ENCODE peak calls at places on chromosomes 6 and 20, in eight cellular contexts. W is astrocyte, D is adrenal gland, F is transverse colon, H is heart left ventricle, S is A549, N is pancreas, R is cardiac muscle cell. I is an unnamed sample.

GRCh38 chr20:34364013-34364382 is 925 bp downstream of the ITCH start:
- DNase-seq in W (peak; percentile 35), D (peak; percentile 37), F (no peak), H (no peak), S (peak; percentile 48), N (no peak), R (peak; percentile 54), I (no peak)

GRCh38 chr6:41445268-41445667 is 100.9 kb upstream of the FOXP4 start:
- DNase-seq in W (peak; percentile 44), D (no peak), F (no peak), H (no peak), S (no peak), N (no peak), R (peak; percentile 69), I (no peak)

GRCh38 chr6:34305982-34306702 is 57.3 kb upstream of the SMIM29 start:
- DNase-seq in W (peak; percentile 64), D (no peak), F (no peak), H (peak; percentile 48), S (no peak), N (no peak), R (peak; percentile 81), I (no peak)

GRCh38 chr20:15890358-15890982 is 682.8 kb downstream of the KIF16B start:
- DNase-seq in W (no peak), D (no peak), F (no peak), H (no peak), S (no peak), N (no peak), R (no peak), I (no peak)

GRCh38 chr6:14211596-14211961 is 94.0 kb downstream of the CD83 start:
- DNase-seq in W (peak; percentile 18), D (peak; percentile 73), F (peak; percentile 53), H (peak; percentile 74), S (no peak), N (no peak), R (peak; percentile 61), I (peak; percentile 69)

GRCh38 chr6:148335582-148335981 is 7.1 kb upstream of the SASH1 start:
- DNase-seq in W (peak; percentile 80), D (no peak), F (no peak), H (no peak), S (peak; percentile 50), N (no peak), R (peak; percentile 35), I (no peak)

GRCh38 chr20:11231742-11232141 is 557.9 kb upstream of the JAG1 start:
- DNase-seq in W (no peak), D (no peak), F (no peak), H (no peak), S (no peak), N (no peak), R (no peak), I (no peak)

GRCh38 chr20:21808139-21808538 is 102.7 kb downstream of the PAX1 start:
- DNase-seq in W (no peak), D (no peak), F (no peak), H (no peak), S (no peak), N (no peak), R (no peak), I (no peak)

GRCh38 chr6:148272597-148272996 is 70.0 kb upstream of the SASH1 start:
- DNase-seq in W (no peak), D (no peak), F (no peak), H (no peak), S (no peak), N (no peak), R (peak; percentile 64), I (no peak)

GRCh38 chr20:40913224-40913821 is 115.3 kb upstream of the TOP1 start:
- DNase-seq in W (no peak), D (no peak), F (no peak), H (no peak), S (no peak), N (no peak), R (no peak), I (no peak)

GRCh38 chr6:141212296-141212695 is 920.4 kb upstream of the GJE1 start:
- DNase-seq in W (no peak), D (no peak), F (no peak), H (no peak), S (peak; percentile 3), N (no peak), R (no peak), I (no peak)

GRCh38 chr20:59040682-59041081 is 1.9 kb downstream of the PRELID3B start:
- DNase-seq in W (no peak), D (no peak), F (peak; percentile 33), H (no peak), S (no peak), N (no peak), R (no peak), I (no peak)

GRCh38 chr6:3023663-3024483 is 24.2 kb downstream of the NQO2 start:
- DNase-seq in W (peak; percentile 77), D (peak; percentile 96), F (peak; percentile 93), H (peak; percentile 98), S (peak; percentile 89), N (peak; percentile 79), R (peak; percentile 97), I (peak; percentile 92)

GRCh38 chr6:42696526-42697267 is 25.7 kb downstream of the PRPH2 start:
- DNase-seq in W (peak; percentile 72), D (peak; percentile 32), F (peak; percentile 18), H (no peak), S (no peak), N (no peak), R (peak; percentile 78), I (no peak)

GRCh38 chr6:17281100-17281496 is at the start of gene RBM24:
- DNase-seq in W (peak; percentile 69), D (peak; percentile 56), F (peak; percentile 82), H (peak; percentile 60), S (peak; percentile 82), N (peak; percentile 67), R (peak; percentile 78), I (peak; percentile 18)

GRCh38 chr20:3678893-3679720 is 2.7 kb downstream of the ADAM33 start:
- DNase-seq in W (no peak), D (no peak), F (no peak), H (no peak), S (no peak), N (no peak), R (no peak), I (no peak)

GRCh38 chr6:157312733-157313132 is 10.6 kb downstream of the TMEM242 start:
- DNase-seq in W (peak; percentile 12), D (no peak), F (no peak), H (no peak), S (no peak), N (no peak), R (no peak), I (no peak)

GRCh38 chr20:46674253-46675083 is 14.8 kb downstream of the TP53RK start:
- DNase-seq in W (no peak), D (no peak), F (no peak), H (no peak), S (no peak), N (no peak), R (no peak), I (no peak)

GRCh38 chr6:159715605-159716004 is 11.7 kb upstream of the WTAP start:
- DNase-seq in W (no peak), D (no peak), F (no peak), H (no peak), S (no peak), N (no peak), R (no peak), I (no peak)

GRCh38 chr6:150301871-150302800 is 66.7 kb upstream of the IYD start:
- DNase-seq in W (peak; percentile 82), D (no peak), F (no peak), H (no peak), S (peak; percentile 23), N (no peak), R (peak; percentile 57), I (no peak)

GRCh38 chr20:50594591-50595432 is 84.6 kb downstream of the PTPN1 start:
- DNase-seq in W (no peak), D (no peak), F (no peak), H (no peak), S (no peak), N (no peak), R (no peak), I (no peak)

GRCh38 chr6:46828939-46829338 is 35.8 kb downstream of the MEP1A start:
- DNase-seq in W (no peak), D (no peak), F (no peak), H (no peak), S (no peak), N (no peak), R (no peak), I (no peak)
- TF ChIP-seq CTCF in W (no peak), D (no peak), F (no peak), H (no peak), S (no peak), N (no peak), R (no peak), I (no peak)

GRCh38 chr6:137043710-137044365 is 927 bp downstream of the IL20RA start:
- DNase-seq in W (peak; percentile 37), D (peak; percentile 61), F (peak; percentile 28), H (peak; percentile 44), S (peak; percentile 16), N (no peak), R (peak; percentile 51), I (peak; percentile 44)
- H3K4me3 ChIP-seq in W (peak overlapping the region; percentile 64), D (peak overlapping the region; percentile 85), F (peak overlapping the region; percentile 77), H (peak overlapping the region; percentile 82), S (peak overlapping the region; percentile 62), N (peak overlapping the region; percentile 49), R (peak overlapping the region; percentile 42), I (peak overlapping the region; percentile 72)

GRCh38 chr20:32199006-32199405 is 8.5 kb downstream of the PLAGL2 start:
- DNase-seq in W (no peak), D (no peak), F (no peak), H (no peak), S (no peak), N (no peak), R (no peak), I (no peak)

GRCh38 chr20:32203556-32204484 is 3.7 kb downstream of the PLAGL2 start:
- DNase-seq in W (no peak), D (no peak), F (peak; percentile 43), H (no peak), S (no peak), N (no peak), R (peak; percentile 52), I (no peak)

GRCh38 chr20:32201296-32201976 is 6.1 kb downstream of the PLAGL2 start:
- DNase-seq in W (peak; percentile 30), D (no peak), F (no peak), H (no peak), S (no peak), N (no peak), R (no peak), I (no peak)

GRCh38 chr20:32204485-32205115 is 2.9 kb downstream of the PLAGL2 start:
- DNase-seq in W (no peak), D (no peak), F (no peak), H (no peak), S (no peak), N (no peak), R (no peak), I (no peak)

DNA sequence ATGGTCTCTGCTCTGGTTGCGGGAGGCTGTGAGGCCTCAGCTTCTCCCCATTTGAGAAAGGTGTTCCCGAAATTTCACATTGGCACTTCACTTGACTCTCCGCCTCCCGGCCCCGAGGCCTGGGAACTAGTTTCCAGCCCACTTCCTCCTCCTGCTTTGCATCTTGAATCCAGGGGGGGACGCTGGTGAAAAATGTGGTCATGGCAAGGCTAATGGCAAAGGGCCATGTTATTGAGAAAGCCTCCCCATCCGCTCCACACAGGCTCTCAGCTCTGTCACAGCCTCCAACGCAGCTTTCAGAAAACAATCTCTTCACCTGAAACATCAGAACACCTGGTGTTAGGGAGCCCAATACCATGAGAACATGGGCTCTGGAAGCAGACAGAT is 5.6 kb downstream of the PLAGL2 start:
- DNase-seq in W (no peak), D (peak; percentile 42), F (no peak), H (no peak), S (no peak), N (no peak), R (peak; percentile 58), I (no peak)
- H3K4me1 ChIP-seq in W (peaks cover 22% of the 10 kb centered on the region), D (peaks cover 56% of the 10 kb centered on the region), F (peaks cover 41% of the 10 kb centered on the region), H (peaks cover 65% of the 10 kb centered on the region), S (peaks cover 15% of the 10 kb centered on the region), N (peaks cover 53% of the 10 kb centered on the region), R (peaks cover 47% of the 10 kb centered on the region), I (peaks cover 6% of the 10 kb centered on the region)

GRCh38 chr6:66362888-66363287 is 655.9 kb upstream of the EYS start:
- DNase-seq in W (no peak), D (no peak), F (no peak), H (no peak), S (no peak), N (no peak), R (no peak), I (no peak)
- TF ChIP-seq CTCF in W (no peak), D (no peak), F (no peak), H (no peak), S (no peak), N (no peak), R (no peak), I (no peak)

I was measured in BE2C.